ENCODE peak calls at places on chromosomes 1 and 21, in nine cellular contexts. One of them, this sample, is unnamed.

GRCh38 chr1:158180741-158181576 is at the start of gene CD1D:
- DNase-seq in NCI-H460: no peak
- DNase-seq in kidney epithelial cell: no peak
- DNase-seq in HepG2: no peak
- DNase-seq in islet precursor cell: peak; percentile 78
- DNase-seq in CD8-positive, alpha-beta memory T cell: no peak
- DNase-seq in endothelial cell: peak; percentile 40
- DNase-seq in nucleus accumbens: no peak
- DNase-seq in SK-MEL-5: no peak
- DNase-seq in this sample: no peak

GRCh38 chr1:223745731-223746130 is 33.4 kb downstream of the CAPN2 start:
- DNase-seq in NCI-H460: no peak
- DNase-seq in kidney epithelial cell: no peak
- DNase-seq in HepG2: no peak
- DNase-seq in islet precursor cell: no peak
- DNase-seq in CD8-positive, alpha-beta memory T cell: no peak
- DNase-seq in endothelial cell: no peak
- DNase-seq in nucleus accumbens: no peak
- DNase-seq in SK-MEL-5: no peak
- DNase-seq in this sample: no peak

GRCh38 chr1:151024540-151025146 is 11.7 kb upstream of the BNIPL start:
- DNase-seq in NCI-H460: peak; percentile 70
- DNase-seq in kidney epithelial cell: no peak
- DNase-seq in HepG2: peak; percentile 58
- DNase-seq in islet precursor cell: peak; percentile 88
- DNase-seq in CD8-positive, alpha-beta memory T cell: peak; percentile 83
- DNase-seq in endothelial cell: peak; percentile 88
- DNase-seq in nucleus accumbens: peak; percentile 14
- DNase-seq in SK-MEL-5: peak; percentile 96
- DNase-seq in this sample: no peak

GRCh38 chr1:17577907-17578297 is 38.4 kb downstream of the ARHGEF10L start:
- DNase-seq in NCI-H460: no peak
- DNase-seq in kidney epithelial cell: no peak
- DNase-seq in HepG2: no peak
- DNase-seq in islet precursor cell: no peak
- DNase-seq in CD8-positive, alpha-beta memory T cell: no peak
- DNase-seq in endothelial cell: no peak
- DNase-seq in nucleus accumbens: no peak
- DNase-seq in SK-MEL-5: no peak
- DNase-seq in this sample: no peak

GRCh38 chr1:205637854-205638468 is 6.2 kb upstream of the ELK4 start:
- DNase-seq in NCI-H460: no peak
- DNase-seq in kidney epithelial cell: no peak
- DNase-seq in HepG2: no peak
- DNase-seq in islet precursor cell: no peak
- DNase-seq in CD8-positive, alpha-beta memory T cell: no peak
- DNase-seq in endothelial cell: no peak
- DNase-seq in nucleus accumbens: no peak
- DNase-seq in SK-MEL-5: no peak
- DNase-seq in this sample: no peak

GRCh38 chr1:196685506-196685905 is 33.7 kb downstream of the CFH start:
- DNase-seq in NCI-H460: no peak
- DNase-seq in kidney epithelial cell: no peak
- DNase-seq in HepG2: no peak
- DNase-seq in islet precursor cell: no peak
- DNase-seq in CD8-positive, alpha-beta memory T cell: no peak
- DNase-seq in endothelial cell: no peak
- DNase-seq in nucleus accumbens: no peak
- DNase-seq in SK-MEL-5: no peak
- DNase-seq in this sample: no peak

GRCh38 chr1:115142616-115143015 is 53.3 kb upstream of the TSPAN2 start:
- DNase-seq in NCI-H460: no peak
- DNase-seq in kidney epithelial cell: no peak
- DNase-seq in HepG2: no peak
- DNase-seq in islet precursor cell: no peak
- DNase-seq in CD8-positive, alpha-beta memory T cell: no peak
- DNase-seq in endothelial cell: no peak
- DNase-seq in nucleus accumbens: no peak
- DNase-seq in SK-MEL-5: no peak
- DNase-seq in this sample: no peak

GRCh38 chr1:111234866-111235265 is 7.4 kb downstream of the CHI3L2 start:
- DNase-seq in NCI-H460: no peak
- DNase-seq in kidney epithelial cell: peak; percentile 5
- DNase-seq in HepG2: no peak
- DNase-seq in islet precursor cell: no peak
- DNase-seq in CD8-positive, alpha-beta memory T cell: no peak
- DNase-seq in endothelial cell: no peak
- DNase-seq in nucleus accumbens: no peak
- DNase-seq in SK-MEL-5: no peak
- DNase-seq in this sample: no peak

GRCh38 chr1:62688687-62689085 is 500 bp upstream of the DOCK7 start:
- DNase-seq in NCI-H460: no peak
- DNase-seq in kidney epithelial cell: no peak
- DNase-seq in HepG2: peak; percentile 4
- DNase-seq in islet precursor cell: no peak
- DNase-seq in CD8-positive, alpha-beta memory T cell: no peak
- DNase-seq in endothelial cell: no peak
- DNase-seq in nucleus accumbens: no peak
- DNase-seq in SK-MEL-5: no peak
- DNase-seq in this sample: no peak

GRCh38 chr21:35987475-35987874 is 72.9 kb downstream of the SETD4 start:
- DNase-seq in NCI-H460: no peak
- DNase-seq in kidney epithelial cell: no peak
- DNase-seq in HepG2: no peak
- DNase-seq in islet precursor cell: no peak
- DNase-seq in CD8-positive, alpha-beta memory T cell: no peak
- DNase-seq in endothelial cell: no peak
- DNase-seq in nucleus accumbens: no peak
- DNase-seq in SK-MEL-5: no peak
- DNase-seq in this sample: no peak

GRCh38 chr1:119673171-119673940 is 25.3 kb upstream of the ZNF697 start:
- DNase-seq in NCI-H460: no peak
- DNase-seq in kidney epithelial cell: no peak
- DNase-seq in HepG2: peak; percentile 55
- DNase-seq in islet precursor cell: peak; percentile 54
- DNase-seq in CD8-positive, alpha-beta memory T cell: no peak
- DNase-seq in endothelial cell: no peak
- DNase-seq in nucleus accumbens: no peak
- DNase-seq in SK-MEL-5: peak; percentile 99
- DNase-seq in this sample: no peak

GRCh38 chr1:116817582-116818064 is 63.4 kb downstream of the CD2 start:
- DNase-seq in NCI-H460: peak; percentile 32
- DNase-seq in kidney epithelial cell: no peak
- DNase-seq in HepG2: peak; percentile 76
- DNase-seq in islet precursor cell: peak; percentile 86
- DNase-seq in CD8-positive, alpha-beta memory T cell: peak; percentile 63
- DNase-seq in endothelial cell: peak; percentile 80
- DNase-seq in nucleus accumbens: no peak
- DNase-seq in SK-MEL-5: peak; percentile 81
- DNase-seq in this sample: no peak

GRCh38 chr1:51372561-51372960 is 42.2 kb upstream of the TTC39A start:
- DNase-seq in NCI-H460: no peak
- DNase-seq in kidney epithelial cell: no peak
- DNase-seq in HepG2: no peak
- DNase-seq in islet precursor cell: no peak
- DNase-seq in CD8-positive, alpha-beta memory T cell: no peak
- DNase-seq in endothelial cell: no peak
- DNase-seq in nucleus accumbens: no peak
- DNase-seq in SK-MEL-5: no peak
- DNase-seq in this sample: no peak

GRCh38 chr1:12472798-12473551 is 145.0 kb downstream of the DHRS3 start:
- DNase-seq in NCI-H460: no peak
- DNase-seq in kidney epithelial cell: no peak
- DNase-seq in HepG2: no peak
- DNase-seq in islet precursor cell: no peak
- DNase-seq in CD8-positive, alpha-beta memory T cell: peak; percentile 18
- DNase-seq in endothelial cell: no peak
- DNase-seq in nucleus accumbens: no peak
- DNase-seq in SK-MEL-5: no peak
- DNase-seq in this sample: no peak

GRCh38 chr1:147168626-147169058 is 3.6 kb downstream of the PRKAB2 start:
- DNase-seq in NCI-H460: no peak
- DNase-seq in kidney epithelial cell: no peak
- DNase-seq in HepG2: peak; percentile 87
- DNase-seq in islet precursor cell: peak; percentile 50
- DNase-seq in CD8-positive, alpha-beta memory T cell: no peak
- DNase-seq in endothelial cell: no peak
- DNase-seq in nucleus accumbens: no peak
- DNase-seq in SK-MEL-5: no peak
- DNase-seq in this sample: no peak

GRCh38 chr21:29164330-29164942 is 34.0 kb downstream of the MAP3K7CL start:
- DNase-seq in NCI-H460: peak; percentile 81
- DNase-seq in kidney epithelial cell: no peak
- DNase-seq in HepG2: peak; percentile 63
- DNase-seq in islet precursor cell: no peak
- DNase-seq in CD8-positive, alpha-beta memory T cell: no peak
- DNase-seq in endothelial cell: no peak
- DNase-seq in nucleus accumbens: no peak
- DNase-seq in SK-MEL-5: peak; percentile 83
- DNase-seq in this sample: no peak

GRCh38 chr1:150575072-150575489 is 4.3 kb downstream of the MCL1 start:
- DNase-seq in NCI-H460: no peak
- DNase-seq in kidney epithelial cell: no peak
- DNase-seq in HepG2: no peak
- DNase-seq in islet precursor cell: no peak
- DNase-seq in CD8-positive, alpha-beta memory T cell: no peak
- DNase-seq in endothelial cell: no peak
- DNase-seq in nucleus accumbens: no peak
- DNase-seq in SK-MEL-5: no peak
- DNase-seq in this sample: no peak

GRCh38 chr1:157542676-157543075 is 9.6 kb downstream of the FCRL5 start:
- DNase-seq in NCI-H460: no peak
- DNase-seq in kidney epithelial cell: peak; percentile 9
- DNase-seq in HepG2: no peak
- DNase-seq in islet precursor cell: no peak
- DNase-seq in CD8-positive, alpha-beta memory T cell: no peak
- DNase-seq in endothelial cell: no peak
- DNase-seq in nucleus accumbens: no peak
- DNase-seq in SK-MEL-5: no peak
- DNase-seq in this sample: no peak

This sample was measured in hypothalamus.